ENCODE peak calls at places on chromosomes 1 and 21, in ten cellular contexts. One of them, this sample, is unnamed. For H3K4me1, the result is how much of the 10 kb centered on the place peaks cover.

GRCh38 chr1:240611619-240612490 is at the start of gene GREM2:
- DNase-seq in pancreas: peak
- DNase-seq in left ventricle myocardium inferior: no peak
- DNase-seq in foreskin keratinocyte: peak
- DNase-seq in CD8-positive, alpha-beta T cell: peak
- DNase-seq in CD4-positive, alpha-beta memory T cell: peak
- DNase-seq in heart right ventricle: peak
- DNase-seq in GM23248: peak
- DNase-seq in lower lobe of right lung: peak
- DNase-seq in suprapubic skin: peak
- DNase-seq in this sample: peak

GRCh38 chr1:66521736-66522365 is 12.1 kb upstream of the SGIP1 start:
- DNase-seq in GM23248: peak
- DNase-seq in foreskin keratinocyte: peak
- DNase-seq in lower lobe of right lung: no peak
- DNase-seq in pancreas: no peak
- DNase-seq in heart right ventricle: no peak
- DNase-seq in CD4-positive, alpha-beta memory T cell: no peak
- DNase-seq in left ventricle myocardium inferior: no peak
- DNase-seq in suprapubic skin: no peak
- DNase-seq in CD8-positive, alpha-beta T cell: no peak
- DNase-seq in this sample: no peak

GRCh38 chr1:150268342-150268705 is 492 bp downstream of the APH1A start:
- DNase-seq in foreskin keratinocyte: no peak
- DNase-seq in pancreas: peak
- DNase-seq in heart right ventricle: no peak
- DNase-seq in left ventricle myocardium inferior: no peak
- DNase-seq in CD8-positive, alpha-beta T cell: peak
- DNase-seq in GM23248: peak
- DNase-seq in CD4-positive, alpha-beta memory T cell: peak
- DNase-seq in lower lobe of right lung: peak
- DNase-seq in suprapubic skin: no peak
- DNase-seq in this sample: peak

GRCh38 chr1:16013220-16013907 is 4.5 kb downstream of the HSPB7 start:
- DNase-seq in left ventricle myocardium inferior: peak
- DNase-seq in CD8-positive, alpha-beta T cell: peak
- DNase-seq in pancreas: peak
- DNase-seq in suprapubic skin: no peak
- DNase-seq in CD4-positive, alpha-beta memory T cell: peak
- DNase-seq in foreskin keratinocyte: no peak
- DNase-seq in GM23248: peak
- DNase-seq in lower lobe of right lung: peak
- DNase-seq in heart right ventricle: peak
- DNase-seq in this sample: no peak

GRCh38 chr1:230365723-230366307 is 60.3 kb downstream of the PGBD5 start:
- DNase-seq in suprapubic skin: no peak
- DNase-seq in heart right ventricle: no peak
- DNase-seq in GM23248: no peak
- DNase-seq in lower lobe of right lung: no peak
- DNase-seq in pancreas: no peak
- DNase-seq in left ventricle myocardium inferior: no peak
- DNase-seq in CD8-positive, alpha-beta T cell: no peak
- DNase-seq in foreskin keratinocyte: no peak
- DNase-seq in CD4-positive, alpha-beta memory T cell: no peak
- DNase-seq in this sample: no peak

GRCh38 chr1:198902616-198903140 is 263.8 kb downstream of the PTPRC start:
- DNase-seq in CD4-positive, alpha-beta memory T cell: no peak
- DNase-seq in left ventricle myocardium inferior: no peak
- DNase-seq in GM23248: no peak
- DNase-seq in pancreas: no peak
- DNase-seq in CD8-positive, alpha-beta T cell: no peak
- DNase-seq in suprapubic skin: no peak
- DNase-seq in lower lobe of right lung: no peak
- DNase-seq in heart right ventricle: peak
- DNase-seq in foreskin keratinocyte: no peak
- DNase-seq in this sample: no peak

GRCh38 chr1:118960026-118960561 is 28.0 kb downstream of the TBX15 start:
- DNase-seq in GM23248: peak
- DNase-seq in CD8-positive, alpha-beta T cell: no peak
- DNase-seq in foreskin keratinocyte: no peak
- DNase-seq in CD4-positive, alpha-beta memory T cell: no peak
- DNase-seq in heart right ventricle: no peak
- DNase-seq in suprapubic skin: no peak
- DNase-seq in pancreas: no peak
- DNase-seq in left ventricle myocardium inferior: no peak
- DNase-seq in lower lobe of right lung: no peak
- DNase-seq in this sample: no peak

GRCh38 chr1:162292422-162292849 is 84.2 kb downstream of the SPATA46 start:
- DNase-seq in left ventricle myocardium inferior: no peak
- DNase-seq in lower lobe of right lung: no peak
- DNase-seq in GM23248: peak
- DNase-seq in suprapubic skin: no peak
- DNase-seq in pancreas: no peak
- DNase-seq in foreskin keratinocyte: peak
- DNase-seq in CD4-positive, alpha-beta memory T cell: no peak
- DNase-seq in CD8-positive, alpha-beta T cell: no peak
- DNase-seq in heart right ventricle: no peak
- DNase-seq in this sample: no peak

GRCh38 chr1:214039394-214040018 is 51.7 kb downstream of the PROX1 start:
- DNase-seq in CD8-positive, alpha-beta T cell: no peak
- DNase-seq in CD4-positive, alpha-beta memory T cell: no peak
- DNase-seq in left ventricle myocardium inferior: no peak
- DNase-seq in foreskin keratinocyte: no peak
- DNase-seq in suprapubic skin: no peak
- DNase-seq in GM23248: no peak
- DNase-seq in lower lobe of right lung: no peak
- DNase-seq in heart right ventricle: no peak
- DNase-seq in pancreas: no peak
- DNase-seq in this sample: no peak

GRCh38 chr1:100927276-100927675 is 31.4 kb downstream of the SLC30A7 start:
- DNase-seq in heart right ventricle: no peak
- DNase-seq in left ventricle myocardium inferior: no peak
- DNase-seq in GM23248: no peak
- DNase-seq in CD4-positive, alpha-beta memory T cell: peak
- DNase-seq in suprapubic skin: no peak
- DNase-seq in pancreas: no peak
- DNase-seq in lower lobe of right lung: no peak
- DNase-seq in foreskin keratinocyte: no peak
- DNase-seq in CD8-positive, alpha-beta T cell: peak
- DNase-seq in this sample: peak

GRCh38 chr1:44405041-44405803 is at the start of gene RNF220:
- DNase-seq in left ventricle myocardium inferior: peak
- DNase-seq in lower lobe of right lung: peak
- DNase-seq in heart right ventricle: peak
- DNase-seq in CD4-positive, alpha-beta memory T cell: peak
- DNase-seq in suprapubic skin: peak
- DNase-seq in GM23248: peak
- DNase-seq in foreskin keratinocyte: peak
- DNase-seq in pancreas: peak
- DNase-seq in CD8-positive, alpha-beta T cell: peak
- DNase-seq in this sample: peak

GRCh38 chr1:912740-913301 is 10.9 kb upstream of the SAMD11 start:
- DNase-seq in heart right ventricle: no peak
- DNase-seq in suprapubic skin: peak
- DNase-seq in CD8-positive, alpha-beta T cell: peak
- DNase-seq in lower lobe of right lung: peak
- DNase-seq in left ventricle myocardium inferior: peak
- DNase-seq in CD4-positive, alpha-beta memory T cell: no peak
- DNase-seq in pancreas: peak
- DNase-seq in foreskin keratinocyte: no peak
- DNase-seq in GM23248: peak
- DNase-seq in this sample: peak

GRCh38 chr1:1305300-1306069 is 2.2 kb downstream of the ACAP3 start:
- DNase-seq in left ventricle myocardium inferior: peak
- DNase-seq in GM23248: peak
- DNase-seq in heart right ventricle: peak
- DNase-seq in CD8-positive, alpha-beta T cell: peak
- DNase-seq in pancreas: peak
- DNase-seq in CD4-positive, alpha-beta memory T cell: peak
- DNase-seq in lower lobe of right lung: peak
- DNase-seq in suprapubic skin: peak
- DNase-seq in foreskin keratinocyte: peak
- DNase-seq in this sample: peak

GRCh38 chr1:92538048-92538412 is 51.3 kb upstream of the GFI1 start:
- DNase-seq in lower lobe of right lung: no peak
- DNase-seq in GM23248: peak
- DNase-seq in CD4-positive, alpha-beta memory T cell: no peak
- DNase-seq in pancreas: no peak
- DNase-seq in heart right ventricle: no peak
- DNase-seq in left ventricle myocardium inferior: no peak
- DNase-seq in CD8-positive, alpha-beta T cell: no peak
- DNase-seq in suprapubic skin: no peak
- DNase-seq in foreskin keratinocyte: no peak
- DNase-seq in this sample: no peak

GRCh38 chr1:16168622-16169021 is 12.8 kb upstream of the EPHA2 start:
- DNase-seq in pancreas: no peak
- DNase-seq in lower lobe of right lung: no peak
- DNase-seq in left ventricle myocardium inferior: no peak
- DNase-seq in foreskin keratinocyte: no peak
- DNase-seq in GM23248: no peak
- DNase-seq in CD4-positive, alpha-beta memory T cell: no peak
- DNase-seq in CD8-positive, alpha-beta T cell: no peak
- DNase-seq in heart right ventricle: no peak
- DNase-seq in suprapubic skin: no peak
- DNase-seq in this sample: no peak

GRCh38 chr1:203678943-203679661 is 52.5 kb downstream of the ATP2B4 start:
- DNase-seq in pancreas: no peak
- DNase-seq in suprapubic skin: no peak
- DNase-seq in GM23248: no peak
- DNase-seq in foreskin keratinocyte: peak
- DNase-seq in heart right ventricle: no peak
- DNase-seq in CD8-positive, alpha-beta T cell: no peak
- DNase-seq in CD4-positive, alpha-beta memory T cell: no peak
- DNase-seq in lower lobe of right lung: no peak
- DNase-seq in left ventricle myocardium inferior: no peak
- DNase-seq in this sample: no peak

GRCh38 chr1:21909787-21910503 is 27.2 kb downstream of the HSPG2 start:
- DNase-seq in left ventricle myocardium inferior: peak
- DNase-seq in foreskin keratinocyte: no peak
- DNase-seq in lower lobe of right lung: no peak
- DNase-seq in pancreas: no peak
- DNase-seq in suprapubic skin: peak
- DNase-seq in heart right ventricle: peak
- DNase-seq in GM23248: peak
- DNase-seq in CD4-positive, alpha-beta memory T cell: no peak
- DNase-seq in CD8-positive, alpha-beta T cell: peak
- DNase-seq in this sample: no peak

GRCh38 chr1:94928293-94928939 is 1.5 kb upstream of the CNN3 start:
- DNase-seq in CD8-positive, alpha-beta T cell: no peak
- DNase-seq in suprapubic skin: no peak
- DNase-seq in pancreas: no peak
- DNase-seq in GM23248: no peak
- DNase-seq in lower lobe of right lung: no peak
- DNase-seq in left ventricle myocardium inferior: no peak
- DNase-seq in CD4-positive, alpha-beta memory T cell: no peak
- DNase-seq in foreskin keratinocyte: no peak
- DNase-seq in heart right ventricle: no peak
- DNase-seq in this sample: no peak

GRCh38 chr1:94934551-94934950 is 7.6 kb upstream of the CNN3 start:
- DNase-seq in heart right ventricle: no peak
- DNase-seq in CD8-positive, alpha-beta T cell: no peak
- DNase-seq in pancreas: no peak
- DNase-seq in lower lobe of right lung: no peak
- DNase-seq in CD4-positive, alpha-beta memory T cell: no peak
- DNase-seq in GM23248: no peak
- DNase-seq in suprapubic skin: no peak
- DNase-seq in foreskin keratinocyte: no peak
- DNase-seq in left ventricle myocardium inferior: no peak
- DNase-seq in this sample: no peak

GRCh38 chr1:94929351-94929814 is 2.5 kb upstream of the CNN3 start:
- DNase-seq in CD4-positive, alpha-beta memory T cell: no peak
- DNase-seq in left ventricle myocardium inferior: no peak
- DNase-seq in foreskin keratinocyte: no peak
- DNase-seq in pancreas: no peak
- DNase-seq in lower lobe of right lung: no peak
- DNase-seq in suprapubic skin: no peak
- DNase-seq in GM23248: no peak
- DNase-seq in CD8-positive, alpha-beta T cell: no peak
- DNase-seq in heart right ventricle: no peak
- DNase-seq in this sample: no peak

GRCh38 chr1:94929816-94930215 is 2.9 kb upstream of the CNN3 start:
- DNase-seq in foreskin keratinocyte: no peak
- DNase-seq in pancreas: no peak
- DNase-seq in suprapubic skin: no peak
- DNase-seq in CD8-positive, alpha-beta T cell: no peak
- DNase-seq in GM23248: no peak
- DNase-seq in CD4-positive, alpha-beta memory T cell: no peak
- DNase-seq in left ventricle myocardium inferior: no peak
- DNase-seq in lower lobe of right lung: no peak
- DNase-seq in heart right ventricle: no peak
- DNase-seq in this sample: no peak

GRCh38 chr1:94931254-94931841 is 4.4 kb upstream of the CNN3 start:
- DNase-seq in pancreas: no peak
- DNase-seq in heart right ventricle: no peak
- DNase-seq in suprapubic skin: no peak
- DNase-seq in GM23248: no peak
- DNase-seq in CD4-positive, alpha-beta memory T cell: no peak
- DNase-seq in CD8-positive, alpha-beta T cell: no peak
- DNase-seq in left ventricle myocardium inferior: no peak
- DNase-seq in lower lobe of right lung: no peak
- DNase-seq in foreskin keratinocyte: no peak
- DNase-seq in this sample: no peak
- H3K4me1 ChIP-seq in pancreas: under half
- H3K4me1 ChIP-seq in heart right ventricle: under half
- H3K4me1 ChIP-seq in suprapubic skin: under half
- H3K4me1 ChIP-seq in GM23248: under half
- H3K4me1 ChIP-seq in CD4-positive, alpha-beta memory T cell: under half
- H3K4me1 ChIP-seq in CD8-positive, alpha-beta T cell: under half
- H3K4me1 ChIP-seq in left ventricle myocardium inferior: under half
- H3K4me1 ChIP-seq in lower lobe of right lung: under half
- H3K4me1 ChIP-seq in foreskin keratinocyte: under half
- H3K4me1 ChIP-seq in this sample: under half

GRCh38 chr1:45551684-45552083 is 1.1 kb downstream of the AKR1A1 start:
- DNase-seq in lower lobe of right lung: no peak
- DNase-seq in left ventricle myocardium inferior: no peak
- DNase-seq in suprapubic skin: no peak
- DNase-seq in heart right ventricle: no peak
- DNase-seq in pancreas: no peak
- DNase-seq in CD4-positive, alpha-beta memory T cell: no peak
- DNase-seq in foreskin keratinocyte: no peak
- DNase-seq in GM23248: no peak
- DNase-seq in CD8-positive, alpha-beta T cell: no peak
- DNase-seq in this sample: no peak
- H3K4me1 ChIP-seq in lower lobe of right lung: under half
- H3K4me1 ChIP-seq in left ventricle myocardium inferior: under half
- H3K4me1 ChIP-seq in suprapubic skin: under half
- H3K4me1 ChIP-seq in heart right ventricle: under half
- H3K4me1 ChIP-seq in pancreas: under half
- H3K4me1 ChIP-seq in CD4-positive, alpha-beta memory T cell: under half
- H3K4me1 ChIP-seq in foreskin keratinocyte: under half
- H3K4me1 ChIP-seq in GM23248: under half
- H3K4me1 ChIP-seq in CD8-positive, alpha-beta T cell: under half
- H3K4me1 ChIP-seq in this sample: under half

GRCh38 chr1:178580876-178581275 is 68.0 kb downstream of the TEX35 start:
- DNase-seq in heart right ventricle: no peak
- DNase-seq in left ventricle myocardium inferior: no peak
- DNase-seq in suprapubic skin: no peak
- DNase-seq in CD4-positive, alpha-beta memory T cell: no peak
- DNase-seq in foreskin keratinocyte: no peak
- DNase-seq in pancreas: no peak
- DNase-seq in GM23248: no peak
- DNase-seq in CD8-positive, alpha-beta T cell: no peak
- DNase-seq in lower lobe of right lung: no peak
- DNase-seq in this sample: no peak
- H3K4me1 ChIP-seq in heart right ventricle: under half
- H3K4me1 ChIP-seq in left ventricle myocardium inferior: under half
- H3K4me1 ChIP-seq in suprapubic skin: under half
- H3K4me1 ChIP-seq in CD4-positive, alpha-beta memory T cell: under half
- H3K4me1 ChIP-seq in foreskin keratinocyte: under half
- H3K4me1 ChIP-seq in pancreas: under half
- H3K4me1 ChIP-seq in GM23248: under half
- H3K4me1 ChIP-seq in CD8-positive, alpha-beta T cell: under half
- H3K4me1 ChIP-seq in lower lobe of right lung: under half
- H3K4me1 ChIP-seq in this sample: under half

GRCh38 chr21:45132841-45133573 is 58.6 kb downstream of the ADARB1 start:
- DNase-seq in lower lobe of right lung: no peak
- DNase-seq in CD8-positive, alpha-beta T cell: no peak
- DNase-seq in suprapubic skin: no peak
- DNase-seq in left ventricle myocardium inferior: no peak
- DNase-seq in foreskin keratinocyte: no peak
- DNase-seq in GM23248: peak
- DNase-seq in pancreas: no peak
- DNase-seq in CD4-positive, alpha-beta memory T cell: no peak
- DNase-seq in heart right ventricle: no peak
- DNase-seq in this sample: no peak
- H3K4me1 ChIP-seq in lower lobe of right lung: half or more
- H3K4me1 ChIP-seq in CD8-positive, alpha-beta T cell: under half
- H3K4me1 ChIP-seq in suprapubic skin: half or more
- H3K4me1 ChIP-seq in left ventricle myocardium inferior: half or more
- H3K4me1 ChIP-seq in foreskin keratinocyte: under half
- H3K4me1 ChIP-seq in GM23248: half or more
- H3K4me1 ChIP-seq in pancreas: under half
- H3K4me1 ChIP-seq in CD4-positive, alpha-beta memory T cell: under half
- H3K4me1 ChIP-seq in heart right ventricle: under half
- H3K4me1 ChIP-seq in this sample: under half